ENCODE peak calls at places on chromosomes 16 and 17, in eight cellular contexts. One of them, this sample, is unnamed.

GRCh38 chr17:75617218-75617617 is 16.0 kb upstream of the SMIM5 start:
- DNase-seq in SW 1271: no peak
- DNase-seq in activated naive CD8-positive, alpha-beta T cell treated with anti-CD3 and anti-CD28 coated beads, Interleukin-2, amount 50 U/mL, for 24 hours: no peak
- DNase-seq in stimulated activated CD4-positive, alpha-beta T cell treated with anti-CD3 and anti-CD28 coated beads, Interleukin-4, amount 100 ng/mL, for 4 hours: no peak
- DNase-seq in GM13976: no peak
- DNase-seq in cardiac muscle cell: no peak
- DNase-seq in NAMALWA: no peak
- DNase-seq in fibroblast of the conjunctiva: no peak
- DNase-seq in this sample: no peak

GRCh38 chr17:56913000-56913866 is 616 bp downstream of the TRIM25 start:
- DNase-seq in SW 1271: no peak
- DNase-seq in activated naive CD8-positive, alpha-beta T cell treated with anti-CD3 and anti-CD28 coated beads, Interleukin-2, amount 50 U/mL, for 24 hours: no peak
- DNase-seq in stimulated activated CD4-positive, alpha-beta T cell treated with anti-CD3 and anti-CD28 coated beads, Interleukin-4, amount 100 ng/mL, for 4 hours: no peak
- DNase-seq in GM13976: peak
- DNase-seq in cardiac muscle cell: peak
- DNase-seq in NAMALWA: peak
- DNase-seq in fibroblast of the conjunctiva: no peak
- DNase-seq in this sample: no peak

GRCh38 chr16:70553175-70553574 is 29.6 kb downstream of the SF3B3 start:
- DNase-seq in SW 1271: no peak
- DNase-seq in activated naive CD8-positive, alpha-beta T cell treated with anti-CD3 and anti-CD28 coated beads, Interleukin-2, amount 50 U/mL, for 24 hours: no peak
- DNase-seq in stimulated activated CD4-positive, alpha-beta T cell treated with anti-CD3 and anti-CD28 coated beads, Interleukin-4, amount 100 ng/mL, for 4 hours: no peak
- DNase-seq in GM13976: no peak
- DNase-seq in cardiac muscle cell: no peak
- DNase-seq in NAMALWA: no peak
- DNase-seq in fibroblast of the conjunctiva: no peak
- DNase-seq in this sample: no peak

GRCh38 chr17:56725144-56725543 is 108.6 kb downstream of the C17orf67 start:
- DNase-seq in SW 1271: no peak
- DNase-seq in activated naive CD8-positive, alpha-beta T cell treated with anti-CD3 and anti-CD28 coated beads, Interleukin-2, amount 50 U/mL, for 24 hours: no peak
- DNase-seq in stimulated activated CD4-positive, alpha-beta T cell treated with anti-CD3 and anti-CD28 coated beads, Interleukin-4, amount 100 ng/mL, for 4 hours: no peak
- DNase-seq in GM13976: no peak
- DNase-seq in cardiac muscle cell: no peak
- DNase-seq in NAMALWA: no peak
- DNase-seq in fibroblast of the conjunctiva: no peak
- DNase-seq in this sample: no peak

GRCh38 chr17:20706752-20707372 is 127.3 kb downstream of the CDRT15L2 start:
- DNase-seq in SW 1271: no peak
- DNase-seq in activated naive CD8-positive, alpha-beta T cell treated with anti-CD3 and anti-CD28 coated beads, Interleukin-2, amount 50 U/mL, for 24 hours: no peak
- DNase-seq in stimulated activated CD4-positive, alpha-beta T cell treated with anti-CD3 and anti-CD28 coated beads, Interleukin-4, amount 100 ng/mL, for 4 hours: no peak
- DNase-seq in GM13976: no peak
- DNase-seq in cardiac muscle cell: no peak
- DNase-seq in NAMALWA: no peak
- DNase-seq in fibroblast of the conjunctiva: no peak
- DNase-seq in this sample: no peak

GRCh38 chr16:53415504-53415903 is 18.8 kb upstream of the RBL2 start:
- DNase-seq in SW 1271: peak
- DNase-seq in activated naive CD8-positive, alpha-beta T cell treated with anti-CD3 and anti-CD28 coated beads, Interleukin-2, amount 50 U/mL, for 24 hours: no peak
- DNase-seq in stimulated activated CD4-positive, alpha-beta T cell treated with anti-CD3 and anti-CD28 coated beads, Interleukin-4, amount 100 ng/mL, for 4 hours: no peak
- DNase-seq in GM13976: no peak
- DNase-seq in cardiac muscle cell: peak
- DNase-seq in NAMALWA: no peak
- DNase-seq in fibroblast of the conjunctiva: no peak
- DNase-seq in this sample: no peak

GRCh38 chr16:72013389-72013788 is 4.8 kb downstream of the DHODH start:
- DNase-seq in SW 1271: no peak
- DNase-seq in activated naive CD8-positive, alpha-beta T cell treated with anti-CD3 and anti-CD28 coated beads, Interleukin-2, amount 50 U/mL, for 24 hours: peak
- DNase-seq in stimulated activated CD4-positive, alpha-beta T cell treated with anti-CD3 and anti-CD28 coated beads, Interleukin-4, amount 100 ng/mL, for 4 hours: no peak
- DNase-seq in GM13976: no peak
- DNase-seq in cardiac muscle cell: peak
- DNase-seq in NAMALWA: no peak
- DNase-seq in fibroblast of the conjunctiva: no peak
- DNase-seq in this sample: no peak

GRCh38 chr17:76354747-76355310 is 1.1 kb upstream of the PRPSAP1 start:
- DNase-seq in SW 1271: no peak
- DNase-seq in activated naive CD8-positive, alpha-beta T cell treated with anti-CD3 and anti-CD28 coated beads, Interleukin-2, amount 50 U/mL, for 24 hours: peak
- DNase-seq in stimulated activated CD4-positive, alpha-beta T cell treated with anti-CD3 and anti-CD28 coated beads, Interleukin-4, amount 100 ng/mL, for 4 hours: no peak
- DNase-seq in GM13976: no peak
- DNase-seq in cardiac muscle cell: peak
- DNase-seq in NAMALWA: peak
- DNase-seq in fibroblast of the conjunctiva: no peak
- DNase-seq in this sample: no peak

GRCh38 chr17:1486802-1487695 is 5.4 kb downstream of the MYO1C start:
- DNase-seq in SW 1271: peak
- DNase-seq in activated naive CD8-positive, alpha-beta T cell treated with anti-CD3 and anti-CD28 coated beads, Interleukin-2, amount 50 U/mL, for 24 hours: peak
- DNase-seq in stimulated activated CD4-positive, alpha-beta T cell treated with anti-CD3 and anti-CD28 coated beads, Interleukin-4, amount 100 ng/mL, for 4 hours: peak
- DNase-seq in GM13976: peak
- DNase-seq in cardiac muscle cell: peak
- DNase-seq in NAMALWA: peak
- DNase-seq in fibroblast of the conjunctiva: peak
- DNase-seq in this sample: peak

GRCh38 chr17:13462673-13463124 is 139.0 kb downstream of the HS3ST3A1 start:
- DNase-seq in SW 1271: no peak
- DNase-seq in activated naive CD8-positive, alpha-beta T cell treated with anti-CD3 and anti-CD28 coated beads, Interleukin-2, amount 50 U/mL, for 24 hours: no peak
- DNase-seq in stimulated activated CD4-positive, alpha-beta T cell treated with anti-CD3 and anti-CD28 coated beads, Interleukin-4, amount 100 ng/mL, for 4 hours: no peak
- DNase-seq in GM13976: no peak
- DNase-seq in cardiac muscle cell: no peak
- DNase-seq in NAMALWA: no peak
- DNase-seq in fibroblast of the conjunctiva: no peak
- DNase-seq in this sample: no peak

GRCh38 chr17:28878981-28879380 is 18.6 kb downstream of the FLOT2 start:
- DNase-seq in SW 1271: peak
- DNase-seq in activated naive CD8-positive, alpha-beta T cell treated with anti-CD3 and anti-CD28 coated beads, Interleukin-2, amount 50 U/mL, for 24 hours: peak
- DNase-seq in stimulated activated CD4-positive, alpha-beta T cell treated with anti-CD3 and anti-CD28 coated beads, Interleukin-4, amount 100 ng/mL, for 4 hours: no peak
- DNase-seq in GM13976: peak
- DNase-seq in cardiac muscle cell: peak
- DNase-seq in NAMALWA: peak
- DNase-seq in fibroblast of the conjunctiva: peak
- DNase-seq in this sample: no peak

GRCh38 chr16:20880867-20881866 is 19.0 kb downstream of the DCUN1D3 start:
- DNase-seq in SW 1271: no peak
- DNase-seq in activated naive CD8-positive, alpha-beta T cell treated with anti-CD3 and anti-CD28 coated beads, Interleukin-2, amount 50 U/mL, for 24 hours: no peak
- DNase-seq in stimulated activated CD4-positive, alpha-beta T cell treated with anti-CD3 and anti-CD28 coated beads, Interleukin-4, amount 100 ng/mL, for 4 hours: no peak
- DNase-seq in GM13976: no peak
- DNase-seq in cardiac muscle cell: no peak
- DNase-seq in NAMALWA: no peak
- DNase-seq in fibroblast of the conjunctiva: no peak
- DNase-seq in this sample: no peak

GRCh38 chr17:66915204-66915611 is 49.3 kb upstream of the CACNG4 start:
- DNase-seq in SW 1271: peak
- DNase-seq in activated naive CD8-positive, alpha-beta T cell treated with anti-CD3 and anti-CD28 coated beads, Interleukin-2, amount 50 U/mL, for 24 hours: no peak
- DNase-seq in stimulated activated CD4-positive, alpha-beta T cell treated with anti-CD3 and anti-CD28 coated beads, Interleukin-4, amount 100 ng/mL, for 4 hours: no peak
- DNase-seq in GM13976: no peak
- DNase-seq in cardiac muscle cell: no peak
- DNase-seq in NAMALWA: no peak
- DNase-seq in fibroblast of the conjunctiva: no peak
- DNase-seq in this sample: no peak

GRCh38 chr17:61157246-61157887 is 242.3 kb upstream of the TBX2 start:
- DNase-seq in SW 1271: no peak
- DNase-seq in activated naive CD8-positive, alpha-beta T cell treated with anti-CD3 and anti-CD28 coated beads, Interleukin-2, amount 50 U/mL, for 24 hours: no peak
- DNase-seq in stimulated activated CD4-positive, alpha-beta T cell treated with anti-CD3 and anti-CD28 coated beads, Interleukin-4, amount 100 ng/mL, for 4 hours: no peak
- DNase-seq in GM13976: no peak
- DNase-seq in cardiac muscle cell: no peak
- DNase-seq in NAMALWA: no peak
- DNase-seq in fibroblast of the conjunctiva: peak
- DNase-seq in this sample: no peak

GRCh38 chr16:68778551-68779231 is 41.6 kb downstream of the CDH1 start:
- DNase-seq in SW 1271: no peak
- DNase-seq in activated naive CD8-positive, alpha-beta T cell treated with anti-CD3 and anti-CD28 coated beads, Interleukin-2, amount 50 U/mL, for 24 hours: no peak
- DNase-seq in stimulated activated CD4-positive, alpha-beta T cell treated with anti-CD3 and anti-CD28 coated beads, Interleukin-4, amount 100 ng/mL, for 4 hours: no peak
- DNase-seq in GM13976: no peak
- DNase-seq in cardiac muscle cell: peak
- DNase-seq in NAMALWA: no peak
- DNase-seq in fibroblast of the conjunctiva: no peak
- DNase-seq in this sample: no peak

GRCh38 chr17:19945009-19945650 is 32.5 kb downstream of the AKAP10 start:
- DNase-seq in SW 1271: no peak
- DNase-seq in activated naive CD8-positive, alpha-beta T cell treated with anti-CD3 and anti-CD28 coated beads, Interleukin-2, amount 50 U/mL, for 24 hours: no peak
- DNase-seq in stimulated activated CD4-positive, alpha-beta T cell treated with anti-CD3 and anti-CD28 coated beads, Interleukin-4, amount 100 ng/mL, for 4 hours: no peak
- DNase-seq in GM13976: no peak
- DNase-seq in cardiac muscle cell: no peak
- DNase-seq in NAMALWA: no peak
- DNase-seq in fibroblast of the conjunctiva: no peak
- DNase-seq in this sample: no peak

GRCh38 chr17:64002658-64003525 is 4.7 kb downstream of the PRR29 start:
- DNase-seq in SW 1271: no peak
- DNase-seq in activated naive CD8-positive, alpha-beta T cell treated with anti-CD3 and anti-CD28 coated beads, Interleukin-2, amount 50 U/mL, for 24 hours: no peak
- DNase-seq in stimulated activated CD4-positive, alpha-beta T cell treated with anti-CD3 and anti-CD28 coated beads, Interleukin-4, amount 100 ng/mL, for 4 hours: no peak
- DNase-seq in GM13976: peak
- DNase-seq in cardiac muscle cell: no peak
- DNase-seq in NAMALWA: no peak
- DNase-seq in fibroblast of the conjunctiva: no peak
- DNase-seq in this sample: no peak

GRCh38 chr17:33927732-33928133 is 327.4 kb upstream of the CCL2 start:
- DNase-seq in SW 1271: peak
- DNase-seq in activated naive CD8-positive, alpha-beta T cell treated with anti-CD3 and anti-CD28 coated beads, Interleukin-2, amount 50 U/mL, for 24 hours: no peak
- DNase-seq in stimulated activated CD4-positive, alpha-beta T cell treated with anti-CD3 and anti-CD28 coated beads, Interleukin-4, amount 100 ng/mL, for 4 hours: no peak
- DNase-seq in GM13976: peak
- DNase-seq in cardiac muscle cell: peak
- DNase-seq in NAMALWA: peak
- DNase-seq in fibroblast of the conjunctiva: no peak
- DNase-seq in this sample: no peak

GRCh38 chr16:11170696-11171447 is 85.1 kb downstream of the SOCS1 start:
- DNase-seq in SW 1271: no peak
- DNase-seq in activated naive CD8-positive, alpha-beta T cell treated with anti-CD3 and anti-CD28 coated beads, Interleukin-2, amount 50 U/mL, for 24 hours: no peak
- DNase-seq in stimulated activated CD4-positive, alpha-beta T cell treated with anti-CD3 and anti-CD28 coated beads, Interleukin-4, amount 100 ng/mL, for 4 hours: no peak
- DNase-seq in GM13976: no peak
- DNase-seq in cardiac muscle cell: no peak
- DNase-seq in NAMALWA: no peak
- DNase-seq in fibroblast of the conjunctiva: no peak
- DNase-seq in this sample: no peak

GRCh38 chr17:62150471-62150870 is 85.4 kb upstream of the MED13 start:
- DNase-seq in SW 1271: no peak
- DNase-seq in activated naive CD8-positive, alpha-beta T cell treated with anti-CD3 and anti-CD28 coated beads, Interleukin-2, amount 50 U/mL, for 24 hours: no peak
- DNase-seq in stimulated activated CD4-positive, alpha-beta T cell treated with anti-CD3 and anti-CD28 coated beads, Interleukin-4, amount 100 ng/mL, for 4 hours: no peak
- DNase-seq in GM13976: no peak
- DNase-seq in cardiac muscle cell: no peak
- DNase-seq in NAMALWA: no peak
- DNase-seq in fibroblast of the conjunctiva: no peak
- DNase-seq in this sample: no peak

GRCh38 chr17:164536-165235 is 16.8 kb downstream of the DOC2B start:
- DNase-seq in SW 1271: peak
- DNase-seq in activated naive CD8-positive, alpha-beta T cell treated with anti-CD3 and anti-CD28 coated beads, Interleukin-2, amount 50 U/mL, for 24 hours: peak
- DNase-seq in stimulated activated CD4-positive, alpha-beta T cell treated with anti-CD3 and anti-CD28 coated beads, Interleukin-4, amount 100 ng/mL, for 4 hours: no peak
- DNase-seq in GM13976: peak
- DNase-seq in cardiac muscle cell: peak
- DNase-seq in NAMALWA: peak
- DNase-seq in fibroblast of the conjunctiva: no peak
- DNase-seq in this sample: no peak

This sample was measured in activated T-helper 2 cell treated with anti-CD3 and anti-CD28 coated beads, Interferon-gamma antibody, Interleukin-2, Interleukin-4, amounts not matched to agents 10 μg/mL and 5 μg/mL and 100 μg/mL, durations not matched to agents 14 hours and 24 hours and 36 hours.